ENCODE peak calls at places on chromosomes 6 and 20, in eight cellular contexts. Q is kidney glomerular epithelial cell, C is GM03348, D is heart right ventricle, U is amniotic epithelial cell, M is RCC 7860, X is CMK, L is cerebellar cortex. S is an unnamed sample.

GRCh38 chr20:50982372-50982771 is 23.8 kb downstream of the MOCS3 start:
- DNase-seq in Q (no peak), X (no peak), C (peak), L (no peak), M (peak), D (no peak), U (peak), S (peak)

GRCh38 chr20:46062151-46062550 is 27.6 kb downstream of the NCOA5 start:
- DNase-seq in C (no peak), U (no peak), Q (no peak), X (no peak), L (peak), D (no peak), M (no peak), S (no peak)

GRCh38 chr6:163414117-163414366 is 476 bp upstream of the QKI start:
- DNase-seq in L (no peak), M (no peak), U (no peak), X (no peak), D (no peak), C (no peak), Q (no peak), S (peak)

GRCh38 chr6:121826156-121826810 is 390.8 kb downstream of the GJA1 start:
- DNase-seq in M (peak), C (peak), U (peak), Q (peak), L (peak), X (no peak), D (no peak), S (peak)

GRCh38 chr6:112466378-112467151 is 119.4 kb downstream of the RFPL4B start:
- DNase-seq in Q (peak), L (no peak), X (no peak), U (peak), C (peak), M (peak), D (no peak), S (peak)

GRCh38 chr20:18012901-18013300 is 44.1 kb downstream of the MGME1 start:
- DNase-seq in L (no peak), D (no peak), Q (no peak), M (no peak), X (no peak), U (no peak), C (no peak), S (no peak)

GRCh38 chr20:2172305-2173175 is 70.9 kb downstream of the STK35 start:
- DNase-seq in Q (peak), C (peak), L (peak), U (peak), D (peak), M (peak), X (peak), S (peak)

GRCh38 chr20:60658661-60659060 is 593.4 kb upstream of the CDH4 start:
- DNase-seq in D (no peak), X (no peak), U (no peak), L (no peak), Q (no peak), C (no peak), M (no peak), S (no peak)

GRCh38 chr6:148530394-148530923 is 187.8 kb downstream of the SASH1 start:
- DNase-seq in L (no peak), U (peak), Q (peak), D (no peak), C (peak), M (peak), X (no peak), S (peak)

GRCh38 chr6:144843701-144844100 is 558.6 kb downstream of the UTRN start:
- DNase-seq in U (no peak), Q (no peak), M (no peak), C (no peak), X (no peak), L (no peak), D (no peak), S (no peak)

GRCh38 chr6:125377621-125378020 is 75.9 kb upstream of the HDDC2 start:
- DNase-seq in U (peak), D (no peak), Q (no peak), M (no peak), X (no peak), L (no peak), C (no peak), S (peak)

GRCh38 chr6:160931378-160932343 is 59.9 kb upstream of the MAP3K4 start:
- DNase-seq in C (no peak), X (no peak), L (peak), D (no peak), M (no peak), U (peak), Q (no peak), S (no peak)